ENCODE peak calls at places on chromosomes 4 and X, in five cellular contexts. One of them, this sample, is unnamed.
A peak's percentile ranks its signal among the peaks of the same experiment; 100 is the strongest.

GRCh38 chr4:150501019-150501727 is 80.8 kb upstream of the MAB21L2 start:
- DNase-seq in AG04450: peak; percentile 39
- DNase-seq in cortex of kidney: no peak
- DNase-seq in brain microvascular endothelial cell: peak; percentile 57
- DNase-seq in GM23248: peak; percentile 79
- DNase-seq in this sample: no peak

GRCh38 chrX:12973561-12974216 is 1.2 kb upstream of the TMSB4X start:
- DNase-seq in AG04450: no peak
- DNase-seq in cortex of kidney: no peak
- DNase-seq in brain microvascular endothelial cell: no peak
- DNase-seq in GM23248: no peak
- DNase-seq in this sample: no peak

GRCh38 chrX:45614853-45615252 is 414.2 kb upstream of the DIPK2B start:
- DNase-seq in AG04450: no peak
- DNase-seq in cortex of kidney: no peak
- DNase-seq in brain microvascular endothelial cell: no peak
- DNase-seq in GM23248: no peak
- DNase-seq in this sample: no peak

GRCh38 chrX:106905064-106905708 is 2.0 kb upstream of the RIPPLY1 start:
- DNase-seq in AG04450: no peak
- DNase-seq in cortex of kidney: no peak
- DNase-seq in brain microvascular endothelial cell: no peak
- DNase-seq in GM23248: no peak
- DNase-seq in this sample: no peak

GRCh38 chrX:154013614-154014360 is 5.9 kb downstream of the IRAK1 start:
- DNase-seq in AG04450: no peak
- DNase-seq in cortex of kidney: no peak
- DNase-seq in brain microvascular endothelial cell: no peak
- DNase-seq in GM23248: peak; percentile 42
- DNase-seq in this sample: no peak

GRCh38 chr4:40327340-40327739 is 7.8 kb upstream of the CHRNA9 start:
- DNase-seq in AG04450: no peak
- DNase-seq in cortex of kidney: no peak
- DNase-seq in brain microvascular endothelial cell: no peak
- DNase-seq in GM23248: no peak
- DNase-seq in this sample: no peak

GRCh38 chr4:6446538-6447451 is 25.6 kb downstream of the PPP2R2C start:
- DNase-seq in AG04450: no peak
- DNase-seq in cortex of kidney: no peak
- DNase-seq in brain microvascular endothelial cell: no peak
- DNase-seq in GM23248: no peak
- DNase-seq in this sample: no peak

GRCh38 chrX:108028854-108029253 is 16.0 kb upstream of the VSIG1 start:
- DNase-seq in AG04450: no peak
- DNase-seq in cortex of kidney: no peak
- DNase-seq in brain microvascular endothelial cell: no peak
- DNase-seq in GM23248: no peak
- DNase-seq in this sample: no peak

GRCh38 chr4:84597450-84597849 is 14.5 kb downstream of the CDS1 start:
- DNase-seq in AG04450: no peak
- DNase-seq in cortex of kidney: no peak
- DNase-seq in brain microvascular endothelial cell: no peak
- DNase-seq in GM23248: no peak
- DNase-seq in this sample: no peak

GRCh38 chr4:137621056-137621455 is 88.8 kb upstream of the PCDH18 start:
- DNase-seq in AG04450: no peak
- DNase-seq in cortex of kidney: no peak
- DNase-seq in brain microvascular endothelial cell: peak; percentile 25
- DNase-seq in GM23248: no peak
- DNase-seq in this sample: no peak

GRCh38 chrX:121307441-121307840 is 260.0 kb downstream of the GLUD2 start:
- DNase-seq in AG04450: no peak
- DNase-seq in cortex of kidney: no peak
- DNase-seq in brain microvascular endothelial cell: no peak
- DNase-seq in GM23248: peak; percentile 43
- DNase-seq in this sample: no peak

GRCh38 chrX:130566028-130566683 is 164.4 kb downstream of the RBMX2 start:
- DNase-seq in AG04450: no peak
- DNase-seq in cortex of kidney: no peak
- DNase-seq in brain microvascular endothelial cell: no peak
- DNase-seq in GM23248: no peak
- DNase-seq in this sample: no peak

GRCh38 chr4:105092356-105092755 is 54.3 kb upstream of the TET2 start:
- DNase-seq in AG04450: peak; percentile 44
- DNase-seq in cortex of kidney: no peak
- DNase-seq in brain microvascular endothelial cell: peak; percentile 6
- DNase-seq in GM23248: peak; percentile 80
- DNase-seq in this sample: peak; percentile 26

GRCh38 chr4:78602334-78602733 is 50.8 kb downstream of the ANXA3 start:
- DNase-seq in AG04450: no peak
- DNase-seq in cortex of kidney: no peak
- DNase-seq in brain microvascular endothelial cell: no peak
- DNase-seq in GM23248: no peak
- DNase-seq in this sample: no peak

GRCh38 chrX:70762285-70762684 is 146.2 kb downstream of the TEX11 start:
- DNase-seq in AG04450: no peak
- DNase-seq in cortex of kidney: no peak
- DNase-seq in brain microvascular endothelial cell: no peak
- DNase-seq in GM23248: no peak
- DNase-seq in this sample: no peak

GRCh38 chr4:118746251-118746919 is 61.2 kb downstream of the METTL14 start:
- DNase-seq in AG04450: no peak
- DNase-seq in cortex of kidney: no peak
- DNase-seq in brain microvascular endothelial cell: no peak
- DNase-seq in GM23248: no peak
- DNase-seq in this sample: no peak

GRCh38 chrX:40099046-40099968 is 1.5 kb upstream of the BCOR start:
- DNase-seq in AG04450: no peak
- DNase-seq in cortex of kidney: no peak
- DNase-seq in brain microvascular endothelial cell: no peak
- DNase-seq in GM23248: peak; percentile 59
- DNase-seq in this sample: no peak

GRCh38 chr4:39732728-39733127 is 34.8 kb downstream of the UBE2K start:
- DNase-seq in AG04450: peak; percentile 66
- DNase-seq in cortex of kidney: no peak
- DNase-seq in brain microvascular endothelial cell: peak; percentile 87
- DNase-seq in GM23248: peak; percentile 90
- DNase-seq in this sample: no peak

GRCh38 chrX:39741904-39742303 is 355.9 kb downstream of the BCOR start:
- DNase-seq in AG04450: no peak
- DNase-seq in cortex of kidney: no peak
- DNase-seq in brain microvascular endothelial cell: no peak
- DNase-seq in GM23248: no peak
- DNase-seq in this sample: no peak

This sample was measured in pulmonary artery endothelial cell.